ENCODE peak calls at places on chromosome 1, in six cellular contexts. B is RCC 7860; C is stimulated activated CD8-positive, alpha-beta memory T cell treated with anti-CD3 and anti-CD28 coated beads, Interleukin-4, amount 100 ng/mL, for 24 hours; S is activated T-cell treated with anti-CD3 and anti-CD28 coated beads, Interleukin-2, amount 50 U/mL, for 4 hours; F is A549; D is A172. O is an unnamed sample.

GRCh38 chr1:24403806-24404205 is 9.8 kb downstream of the STPG1 start:
- DNase-seq in B (no peak), C (no peak), S (no peak), F (no peak), D (no peak), O (no peak)

GRCh38 chr1:88179943-88180342 is 504.1 kb upstream of the PKN2 start:
- DNase-seq in B (no peak), C (no peak), S (no peak), F (no peak), D (no peak), O (no peak)

GRCh38 chr1:245099401-245099800 is 55.4 kb upstream of the KIF26B start:
- DNase-seq in B (no peak), C (no peak), S (no peak), F (no peak), D (no peak), O (no peak)

GRCh38 chr1:117179471-117179870 is 31.3 kb downstream of the VTCN1 start:
- DNase-seq in B (no peak), C (no peak), S (no peak), F (no peak), D (no peak), O (no peak)

GRCh38 chr1:116329524-116330341 is 43.3 kb upstream of the ATP1A1 start:
- DNase-seq in B (no peak), C (no peak), S (no peak), F (no peak), D (no peak), O (no peak)

GRCh38 chr1:117076648-117077047 is 16.5 kb downstream of the TTF2 start:
- DNase-seq in B (no peak), C (no peak), S (no peak), F (no peak), D (no peak), O (no peak)

GRCh38 chr1:92464588-92465255 is 22.0 kb downstream of the GFI1 start:
- DNase-seq in B (no peak), C (no peak), S (no peak), F (no peak), D (no peak), O (no peak)

GRCh38 chr1:204074274-204075115 is 1.6 kb downstream of the SOX13 start:
- DNase-seq in B (no peak), C (no peak), S (no peak), F (peak), D (peak), O (peak)

GRCh38 chr1:45769261-45769932 is 18.9 kb upstream of the IPP start:
- DNase-seq in B (no peak), C (no peak), S (no peak), F (no peak), D (no peak), O (no peak)

GRCh38 chr1:29122662-29122986 is 1.1 kb downstream of the TMEM200B start:
- DNase-seq in B (peak), C (no peak), S (no peak), F (no peak), D (no peak), O (peak)

GRCh38 chr1:219179293-219179692 is 5.6 kb downstream of the LYPLAL1 start:
- DNase-seq in B (no peak), C (no peak), S (no peak), F (no peak), D (no peak), O (no peak)

GRCh38 chr1:56438901-56439551 is 140.3 kb downstream of the PLPP3 start:
- DNase-seq in B (no peak), C (no peak), S (no peak), F (no peak), D (no peak), O (no peak)

GRCh38 chr1:219323426-219323825 is 149.7 kb downstream of the LYPLAL1 start:
- DNase-seq in B (no peak), C (no peak), S (no peak), F (no peak), D (no peak), O (no peak)

GRCh38 chr1:22778408-22778807 is 67.8 kb downstream of the EPHB2 start:
- DNase-seq in B (no peak), C (no peak), S (no peak), F (no peak), D (no peak), O (no peak)

GRCh38 chr1:153536618-153537375 is 1.0 kb upstream of the S100A6 start:
- DNase-seq in B (no peak), C (no peak), S (no peak), F (peak), D (peak), O (no peak)

O was measured in pancreas.